ENCODE peak calls at places on chromosomes 13 and 19, in five cellular contexts. One of them, this sample, is unnamed.
A peak's percentile ranks its signal among the peaks of the same experiment; 100 is the strongest.

GRCh38 chr19:50838239-50838638 is 4.9 kb upstream of the KLK15 start:
- DNase-seq in AG20443: no peak
- DNase-seq in mucosa of gallbladder: no peak
- DNase-seq in activated CD4-positive, alpha-beta T cell treated with anti-CD3 and anti-CD28 coated beads, Interleukin-2, amount 50 U/mL, for 1 hour: no peak
- DNase-seq in occipital lobe: no peak
- DNase-seq in this sample: no peak

GRCh38 chr19:10421240-10421948 is 1.1 kb downstream of the PDE4A start:
- DNase-seq in AG20443: no peak
- DNase-seq in mucosa of gallbladder: no peak
- DNase-seq in activated CD4-positive, alpha-beta T cell treated with anti-CD3 and anti-CD28 coated beads, Interleukin-2, amount 50 U/mL, for 1 hour: no peak
- DNase-seq in occipital lobe: no peak
- DNase-seq in this sample: no peak

GRCh38 chr13:33277946-33278345 is 7.6 kb downstream of the STARD13 start:
- DNase-seq in AG20443: no peak
- DNase-seq in mucosa of gallbladder: no peak
- DNase-seq in activated CD4-positive, alpha-beta T cell treated with anti-CD3 and anti-CD28 coated beads, Interleukin-2, amount 50 U/mL, for 1 hour: no peak
- DNase-seq in occipital lobe: no peak
- DNase-seq in this sample: no peak

GRCh38 chr13:65063753-65064152 is 2166.4 kb downstream of the PCDH9 start:
- DNase-seq in AG20443: no peak
- DNase-seq in mucosa of gallbladder: no peak
- DNase-seq in activated CD4-positive, alpha-beta T cell treated with anti-CD3 and anti-CD28 coated beads, Interleukin-2, amount 50 U/mL, for 1 hour: no peak
- DNase-seq in occipital lobe: no peak
- DNase-seq in this sample: peak; percentile 66

GRCh38 chr13:92074658-92075057 is 676.2 kb downstream of the GPC5 start:
- DNase-seq in AG20443: no peak
- DNase-seq in mucosa of gallbladder: no peak
- DNase-seq in activated CD4-positive, alpha-beta T cell treated with anti-CD3 and anti-CD28 coated beads, Interleukin-2, amount 50 U/mL, for 1 hour: no peak
- DNase-seq in occipital lobe: no peak
- DNase-seq in this sample: peak; percentile 4

GRCh38 chr19:48085077-48085476 is 25.5 kb downstream of the PLA2G4C start:
- DNase-seq in AG20443: no peak
- DNase-seq in mucosa of gallbladder: no peak
- DNase-seq in activated CD4-positive, alpha-beta T cell treated with anti-CD3 and anti-CD28 coated beads, Interleukin-2, amount 50 U/mL, for 1 hour: no peak
- DNase-seq in occipital lobe: no peak
- DNase-seq in this sample: peak; percentile 40

GRCh38 chr19:39469567-39469966 is 11.1 kb upstream of the TIMM50 start:
- DNase-seq in AG20443: no peak
- DNase-seq in mucosa of gallbladder: no peak
- DNase-seq in activated CD4-positive, alpha-beta T cell treated with anti-CD3 and anti-CD28 coated beads, Interleukin-2, amount 50 U/mL, for 1 hour: no peak
- DNase-seq in occipital lobe: no peak
- DNase-seq in this sample: no peak

GRCh38 chr19:1864480-1865171 is 1.2 kb upstream of the KLF16 start:
- DNase-seq in AG20443: peak; percentile 89
- DNase-seq in mucosa of gallbladder: peak; percentile 60
- DNase-seq in activated CD4-positive, alpha-beta T cell treated with anti-CD3 and anti-CD28 coated beads, Interleukin-2, amount 50 U/mL, for 1 hour: peak; percentile 50
- DNase-seq in occipital lobe: no peak
- DNase-seq in this sample: peak; percentile 46

GRCh38 chr13:113832204-113832603 is 31.7 kb downstream of the GAS6 start:
- DNase-seq in AG20443: no peak
- DNase-seq in mucosa of gallbladder: no peak
- DNase-seq in activated CD4-positive, alpha-beta T cell treated with anti-CD3 and anti-CD28 coated beads, Interleukin-2, amount 50 U/mL, for 1 hour: no peak
- DNase-seq in occipital lobe: no peak
- DNase-seq in this sample: no peak

GRCh38 chr19:29715695-29716581 is 877 bp upstream of the C19orf12 start:
- DNase-seq in AG20443: no peak
- DNase-seq in mucosa of gallbladder: no peak
- DNase-seq in activated CD4-positive, alpha-beta T cell treated with anti-CD3 and anti-CD28 coated beads, Interleukin-2, amount 50 U/mL, for 1 hour: no peak
- DNase-seq in occipital lobe: no peak
- DNase-seq in this sample: no peak

GRCh38 chr13:39341238-39341637 is 261.8 kb downstream of the LHFPL6 start:
- DNase-seq in AG20443: no peak
- DNase-seq in mucosa of gallbladder: no peak
- DNase-seq in activated CD4-positive, alpha-beta T cell treated with anti-CD3 and anti-CD28 coated beads, Interleukin-2, amount 50 U/mL, for 1 hour: no peak
- DNase-seq in occipital lobe: no peak
- DNase-seq in this sample: no peak

GRCh38 chr19:40530091-40530901 is 46.4 kb upstream of the SHKBP1 start:
- DNase-seq in AG20443: peak; percentile 52
- DNase-seq in mucosa of gallbladder: no peak
- DNase-seq in activated CD4-positive, alpha-beta T cell treated with anti-CD3 and anti-CD28 coated beads, Interleukin-2, amount 50 U/mL, for 1 hour: peak; percentile 21
- DNase-seq in occipital lobe: no peak
- DNase-seq in this sample: no peak

GRCh38 chr19:33290082-33290815 is 12.1 kb downstream of the CEBPA start:
- DNase-seq in AG20443: no peak
- DNase-seq in mucosa of gallbladder: no peak
- DNase-seq in activated CD4-positive, alpha-beta T cell treated with anti-CD3 and anti-CD28 coated beads, Interleukin-2, amount 50 U/mL, for 1 hour: no peak
- DNase-seq in occipital lobe: no peak
- DNase-seq in this sample: no peak

This sample was measured in H4.